ENCODE peak calls at places on chromosomes 2 and 18, in five cellular contexts. X is vagina, Y is colonic mucosa, F is neural progenitor cell, U is breast epithelium. M is an unnamed sample.

GRCh38 chr2:107730898-107731297 is 95.8 kb upstream of the RGPD4 start:
- DNase-seq in X (no peak), Y (no peak), F (no peak), U (no peak), M (no peak)

GRCh38 chr2:207901847-207902246 is 123.5 kb downstream of the PLEKHM3 start:
- DNase-seq in X (no peak), Y (no peak), F (peak; percentile 96), U (no peak), M (no peak)

GRCh38 chr2:28991462-28991861 is 10.4 kb downstream of the TOGARAM2 start:
- DNase-seq in X (no peak), Y (no peak), F (no peak), U (no peak), M (no peak)

GRCh38 chr2:162293122-162293781 is 25.2 kb downstream of the IFIH1 start:
- DNase-seq in X (no peak), Y (no peak), F (no peak), U (no peak), M (no peak)

GRCh38 chr2:239959059-239959971 is 65.8 kb downstream of the NDUFA10 start:
- DNase-seq in X (no peak), Y (no peak), F (no peak), U (no peak), M (no peak)

GRCh38 chr2:25331686-25332365 is 9.9 kb downstream of the DNMT3A start:
- DNase-seq in X (no peak), Y (no peak), F (no peak), U (no peak), M (no peak)

GRCh38 chr2:146123256-146123655 is 1603.3 kb upstream of the ZEB2 start:
- DNase-seq in X (no peak), Y (no peak), F (no peak), U (no peak), M (no peak)

GRCh38 chr2:8680931-8681760 is 710 bp upstream of the ID2 start:
- DNase-seq in X (no peak), Y (peak; percentile 71), F (peak; percentile 80), U (peak; percentile 58), M (peak; percentile 57)

GRCh38 chr2:100124746-100125145 is 17.6 kb downstream of the AFF3 start:
- DNase-seq in X (no peak), Y (no peak), F (no peak), U (no peak), M (no peak)

GRCh38 chr2:19488009-19488691 is 129.7 kb upstream of the OSR1 start:
- DNase-seq in X (no peak), Y (no peak), F (no peak), U (no peak), M (no peak)

GRCh38 chr2:60104514-60105501 is 448.6 kb downstream of the BCL11A start:
- DNase-seq in X (no peak), Y (no peak), F (no peak), U (no peak), M (no peak)

GRCh38 chr18:49274188-49274714 is 186.2 kb downstream of the DYM start:
- DNase-seq in X (no peak), Y (no peak), F (no peak), U (no peak), M (no peak)

GRCh38 chr2:25453199-25453903 is 111.6 kb upstream of the DNMT3A start:
- DNase-seq in X (no peak), Y (no peak), F (no peak), U (no peak), M (no peak)

GRCh38 chr2:232345251-232345650 is 33.3 kb upstream of the ALPP start:
- DNase-seq in X (no peak), Y (no peak), F (no peak), U (no peak), M (no peak)

GRCh38 chr2:17104454-17104853 is 413.8 kb downstream of the RAD51AP2 start:
- DNase-seq in X (no peak), Y (no peak), F (no peak), U (no peak), M (no peak)

GRCh38 chr2:233081232-233081730 is 21.1 kb downstream of the INPP5D start:
- DNase-seq in X (no peak), Y (no peak), F (no peak), U (peak; percentile 22), M (no peak)

GRCh38 chr2:185507703-185508102 is 230.9 kb upstream of the FSIP2 start:
- DNase-seq in X (no peak), Y (no peak), F (no peak), U (no peak), M (no peak)
- H3K9me3 ChIP-seq in X (peaks cover 7% of the 10 kb centered on the region), Y (peaks cover 4% of the 10 kb centered on the region), F (peaks cover 29% of the 10 kb centered on the region), U (no peaks in the 10 kb centered on the region), M (peaks cover 14% of the 10 kb centered on the region)

DNA sequence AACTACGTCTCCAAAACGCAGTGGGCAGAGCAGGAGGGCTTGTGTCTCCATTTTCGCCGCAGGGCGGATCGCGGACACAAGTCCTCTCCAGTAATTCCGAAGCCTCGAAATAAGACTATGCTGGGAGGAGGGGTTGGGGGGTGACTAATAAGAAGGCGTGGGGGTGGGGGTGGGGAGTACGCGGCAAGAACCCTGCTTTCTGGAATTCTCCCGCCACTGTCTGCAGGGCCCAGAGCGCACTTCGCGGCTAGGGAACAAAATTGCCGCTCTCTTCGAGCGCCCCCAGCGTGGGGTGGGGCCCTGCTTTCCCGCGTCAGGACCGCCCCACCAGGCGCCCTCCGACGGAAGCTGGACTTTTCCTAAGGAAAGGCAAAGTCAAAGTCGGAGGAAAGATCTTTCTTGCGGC is 12.0 kb downstream of the NR4A2 start:
- DNase-seq in X (no peak), Y (peak; percentile 65), F (peak; percentile 57), U (no peak), M (no peak)
- H3K4me1 ChIP-seq in X (peaks cover 34% of the 10 kb centered on the region), Y (no peaks in the 10 kb centered on the region), F (no peaks in the 10 kb centered on the region), U (no peaks in the 10 kb centered on the region), M (peaks cover 29% of the 10 kb centered on the region)

DNA sequence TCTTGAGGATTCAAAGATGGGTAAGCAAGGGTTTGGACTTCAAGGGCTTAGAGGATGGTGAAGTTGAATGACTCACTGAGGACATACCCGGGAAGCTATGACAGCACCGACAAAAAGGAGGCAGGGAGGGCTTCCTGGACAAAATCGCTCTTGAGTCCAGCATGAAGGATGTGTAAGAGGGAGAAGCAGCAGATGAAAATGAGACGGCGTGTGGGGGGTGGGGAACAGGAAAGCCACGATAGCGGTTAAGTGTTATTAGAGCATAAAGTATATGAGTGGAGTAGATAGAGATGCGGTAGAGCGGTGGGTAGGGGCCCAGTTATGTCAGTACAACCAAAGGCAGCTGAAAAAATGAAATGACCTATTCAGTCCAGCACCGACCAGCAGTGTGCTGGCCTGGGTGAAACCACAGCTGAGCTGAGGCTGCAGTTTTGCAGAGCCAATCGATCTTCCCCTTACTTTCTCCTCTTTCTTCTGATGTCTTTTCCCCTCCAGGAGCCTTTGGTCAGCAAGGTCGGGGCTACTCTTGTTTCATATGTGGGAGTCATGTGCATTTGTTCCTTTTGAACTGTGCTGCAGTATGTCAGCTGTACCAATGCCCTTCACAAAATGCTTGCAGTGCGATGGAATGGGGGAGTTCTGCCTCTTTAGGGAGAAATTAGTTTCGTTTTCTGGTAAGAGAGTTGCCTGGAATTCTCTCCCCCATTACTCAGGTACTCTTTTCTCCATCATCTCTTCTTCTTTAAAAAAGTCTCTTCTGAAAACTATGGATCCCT is 2.0 kb upstream of the THUMPD2 start:
- DNase-seq in X (no peak), Y (no peak), F (no peak), U (no peak), M (no peak)
- H3K4me3 ChIP-seq in X (peak overlapping the region; percentile 19), Y (no peak overlapping the region), F (no peak overlapping the region), U (no peak overlapping the region), M (no peak overlapping the region)

GRCh38 chr2:31419386-31419785 is 4.8 kb upstream of the XDH start:
- DNase-seq in X (no peak), Y (no peak), F (no peak), U (no peak), M (no peak)
- H3K9me3 ChIP-seq in X (no peaks in the 10 kb centered on the region), Y (no peaks in the 10 kb centered on the region), F (peaks cover 10% of the 10 kb centered on the region), U (no peaks in the 10 kb centered on the region), M (no peaks in the 10 kb centered on the region)

DNA sequence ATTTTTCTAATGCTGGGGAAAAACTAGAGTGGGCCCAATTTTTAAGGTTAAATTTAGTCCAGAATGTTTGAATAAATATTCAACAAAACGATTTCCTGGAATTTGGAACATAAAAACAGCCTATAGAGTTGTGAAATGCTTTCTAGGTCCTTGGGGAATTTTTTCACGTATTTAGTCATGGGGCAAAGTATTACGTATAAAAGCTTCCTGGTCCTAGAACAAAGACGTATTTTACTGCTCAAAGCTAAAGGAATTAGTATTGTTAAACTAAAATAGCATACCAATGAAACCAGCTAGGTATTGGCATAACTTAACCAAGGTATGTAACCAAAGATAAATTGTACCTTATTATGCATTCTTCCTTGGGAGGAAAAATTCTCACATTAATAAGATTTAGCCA is 1.6 kb downstream of the SESTD1 start:
- DNase-seq in X (no peak), Y (no peak), F (no peak), U (no peak), M (no peak)
- H3K4me1 ChIP-seq in X (peaks cover 22% of the 10 kb centered on the region), Y (no peaks in the 10 kb centered on the region), F (peaks cover 20% of the 10 kb centered on the region), U (peaks cover 3% of the 10 kb centered on the region), M (no peaks in the 10 kb centered on the region)

GRCh38 chr2:45975752-45976517 is 321.3 kb upstream of the EPAS1 start:
- DNase-seq in X (no peak), Y (no peak), F (no peak), U (no peak), M (no peak)
- H3K4me3 ChIP-seq in X (no peak overlapping the region), Y (no peak overlapping the region), F (no peak overlapping the region), U (no peak overlapping the region), M (no peak overlapping the region)

M was measured in CD8-positive, alpha-beta memory T cell.